ENCODE peak calls at places on chromosome 13, in four cellular contexts. One of them, this sample, is unnamed.

GRCh38 chr13:114154476-114154875 is 22.1 kb upstream of the RASA3 start:
- DNase-seq in GM23338: no peak
- DNase-seq in thoracic aorta: no peak
- DNase-seq in fibroblast of lung: no peak
- DNase-seq in this sample: no peak

GRCh38 chr13:50909605-50910482 is at the start of gene RNASEH2B:
- DNase-seq in thoracic aorta: peak
- DNase-seq in GM23338: peak
- DNase-seq in fibroblast of lung: peak
- DNase-seq in this sample: no peak

GRCh38 chr13:49976314-49977258 is 20.3 kb upstream of the TRIM13 start:
- DNase-seq in thoracic aorta: no peak
- DNase-seq in fibroblast of lung: peak
- DNase-seq in GM23338: peak
- DNase-seq in this sample: peak

GRCh38 chr13:97976551-97977375 is 23.3 kb downstream of the IPO5 start:
- DNase-seq in thoracic aorta: peak
- DNase-seq in GM23338: peak
- DNase-seq in fibroblast of lung: no peak
- DNase-seq in this sample: no peak

GRCh38 chr13:110653851-110654250 is 38.5 kb downstream of the NAXD start:
- DNase-seq in GM23338: no peak
- DNase-seq in fibroblast of lung: no peak
- DNase-seq in thoracic aorta: no peak
- DNase-seq in this sample: no peak

GRCh38 chr13:24226762-24227161 is 66.2 kb downstream of the SPATA13 start:
- DNase-seq in fibroblast of lung: no peak
- DNase-seq in thoracic aorta: no peak
- DNase-seq in GM23338: peak
- DNase-seq in this sample: no peak

GRCh38 chr13:83295684-83296083 is 586.6 kb downstream of the SLITRK1 start:
- DNase-seq in fibroblast of lung: peak
- DNase-seq in GM23338: no peak
- DNase-seq in thoracic aorta: no peak
- DNase-seq in this sample: no peak

GRCh38 chr13:87798536-87798935 is 127.4 kb downstream of the SLITRK5 start:
- DNase-seq in GM23338: no peak
- DNase-seq in thoracic aorta: no peak
- DNase-seq in fibroblast of lung: no peak
- DNase-seq in this sample: no peak

GRCh38 chr13:107091386-107091785 is 523.4 kb upstream of the ARGLU1 start:
- DNase-seq in fibroblast of lung: peak
- DNase-seq in thoracic aorta: no peak
- DNase-seq in GM23338: no peak
- DNase-seq in this sample: no peak

GRCh38 chr13:37383856-37384255 is 214.7 kb downstream of the POSTN start:
- DNase-seq in fibroblast of lung: no peak
- DNase-seq in GM23338: no peak
- DNase-seq in thoracic aorta: no peak
- DNase-seq in this sample: no peak

GRCh38 chr13:95924389-95924994 is 128.7 kb downstream of the UGGT2 start:
- DNase-seq in thoracic aorta: no peak
- DNase-seq in fibroblast of lung: peak
- DNase-seq in GM23338: peak
- DNase-seq in this sample: no peak

GRCh38 chr13:24124789-24125476 is 35.6 kb upstream of the SPATA13 start:
- DNase-seq in thoracic aorta: no peak
- DNase-seq in GM23338: peak
- DNase-seq in fibroblast of lung: no peak
- DNase-seq in this sample: no peak

GRCh38 chr13:52599853-52600603 is 42.2 kb upstream of the HNRNPA1L2 start:
- DNase-seq in fibroblast of lung: peak
- DNase-seq in GM23338: peak
- DNase-seq in thoracic aorta: no peak
- DNase-seq in this sample: no peak

GRCh38 chr13:41614671-41615519 is 157.5 kb downstream of the RGCC start:
- DNase-seq in GM23338: no peak
- DNase-seq in thoracic aorta: no peak
- DNase-seq in fibroblast of lung: peak
- DNase-seq in this sample: no peak

GRCh38 chr13:20566917-20567755 is at the start of gene IFT88:
- DNase-seq in fibroblast of lung: peak
- DNase-seq in thoracic aorta: peak
- DNase-seq in GM23338: peak
- DNase-seq in this sample: peak
- TF ChIP-seq CTCF in fibroblast of lung: no peak
- TF ChIP-seq CTCF in thoracic aorta: peak
- TF ChIP-seq CTCF in GM23338: no peak
- TF ChIP-seq CTCF in this sample: no peak

GRCh38 chr13:81639984-81640582 is 1299.2 kb upstream of the SPRY2 start:
- DNase-seq in GM23338: peak
- DNase-seq in thoracic aorta: no peak
- DNase-seq in fibroblast of lung: no peak
- DNase-seq in this sample: no peak
- TF ChIP-seq CTCF in GM23338: peak
- TF ChIP-seq CTCF in thoracic aorta: no peak
- TF ChIP-seq CTCF in fibroblast of lung: no peak
- TF ChIP-seq CTCF in this sample: no peak

GRCh38 chr13:112967666-112968379 is 1.2 kb upstream of the MCF2L start:
- DNase-seq in GM23338: no peak
- DNase-seq in thoracic aorta: no peak
- DNase-seq in fibroblast of lung: no peak
- DNase-seq in this sample: no peak

GRCh38 chr13:112968910-112969691 is at the start of gene MCF2L:
- DNase-seq in GM23338: peak
- DNase-seq in thoracic aorta: no peak
- DNase-seq in fibroblast of lung: peak
- DNase-seq in this sample: no peak

GRCh38 chr13:112969692-112970338 is 801 bp downstream of the MCF2L start:
- DNase-seq in fibroblast of lung: no peak
- DNase-seq in GM23338: no peak
- DNase-seq in thoracic aorta: no peak
- DNase-seq in this sample: no peak

GRCh38 chr13:112966776-112967175 is 2.2 kb upstream of the MCF2L start:
- DNase-seq in GM23338: no peak
- DNase-seq in fibroblast of lung: no peak
- DNase-seq in thoracic aorta: no peak
- DNase-seq in this sample: no peak

GRCh38 chr13:112968380-112968909 is 569 bp upstream of the MCF2L start:
- DNase-seq in fibroblast of lung: no peak
- DNase-seq in GM23338: peak
- DNase-seq in thoracic aorta: no peak
- DNase-seq in this sample: no peak
- TF ChIP-seq CTCF in fibroblast of lung: no peak
- TF ChIP-seq CTCF in GM23338: no peak
- TF ChIP-seq CTCF in thoracic aorta: no peak
- TF ChIP-seq CTCF in this sample: no peak

DNA sequence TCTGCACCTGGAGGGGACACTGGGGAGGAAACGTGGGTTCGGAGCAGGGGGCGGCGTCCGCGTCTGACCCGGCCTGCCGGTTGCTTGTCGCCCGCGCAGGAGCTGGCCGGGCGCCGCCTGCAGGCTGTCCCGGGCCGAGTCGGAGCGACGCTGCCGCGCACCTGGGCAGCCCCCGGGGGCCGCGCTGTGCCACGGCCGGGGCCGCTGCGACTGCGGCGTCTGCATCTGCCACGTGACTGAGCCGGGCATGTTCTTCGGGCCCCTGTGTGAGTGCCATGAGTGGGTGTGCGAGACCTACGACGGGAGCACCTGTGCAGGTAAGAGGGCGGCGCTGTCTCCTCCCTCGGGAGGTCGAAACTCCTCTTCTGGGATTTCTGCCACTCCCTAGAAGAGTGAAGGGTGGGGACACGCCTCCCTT is 1.3 kb downstream of the ITGBL1 start:
- DNase-seq in thoracic aorta: no peak
- DNase-seq in fibroblast of lung: no peak
- DNase-seq in GM23338: peak
- DNase-seq in this sample: no peak
- TF ChIP-seq CTCF in thoracic aorta: peak
- TF ChIP-seq CTCF in fibroblast of lung: peak
- TF ChIP-seq CTCF in GM23338: peak
- TF ChIP-seq CTCF in this sample: no peak

DNA sequence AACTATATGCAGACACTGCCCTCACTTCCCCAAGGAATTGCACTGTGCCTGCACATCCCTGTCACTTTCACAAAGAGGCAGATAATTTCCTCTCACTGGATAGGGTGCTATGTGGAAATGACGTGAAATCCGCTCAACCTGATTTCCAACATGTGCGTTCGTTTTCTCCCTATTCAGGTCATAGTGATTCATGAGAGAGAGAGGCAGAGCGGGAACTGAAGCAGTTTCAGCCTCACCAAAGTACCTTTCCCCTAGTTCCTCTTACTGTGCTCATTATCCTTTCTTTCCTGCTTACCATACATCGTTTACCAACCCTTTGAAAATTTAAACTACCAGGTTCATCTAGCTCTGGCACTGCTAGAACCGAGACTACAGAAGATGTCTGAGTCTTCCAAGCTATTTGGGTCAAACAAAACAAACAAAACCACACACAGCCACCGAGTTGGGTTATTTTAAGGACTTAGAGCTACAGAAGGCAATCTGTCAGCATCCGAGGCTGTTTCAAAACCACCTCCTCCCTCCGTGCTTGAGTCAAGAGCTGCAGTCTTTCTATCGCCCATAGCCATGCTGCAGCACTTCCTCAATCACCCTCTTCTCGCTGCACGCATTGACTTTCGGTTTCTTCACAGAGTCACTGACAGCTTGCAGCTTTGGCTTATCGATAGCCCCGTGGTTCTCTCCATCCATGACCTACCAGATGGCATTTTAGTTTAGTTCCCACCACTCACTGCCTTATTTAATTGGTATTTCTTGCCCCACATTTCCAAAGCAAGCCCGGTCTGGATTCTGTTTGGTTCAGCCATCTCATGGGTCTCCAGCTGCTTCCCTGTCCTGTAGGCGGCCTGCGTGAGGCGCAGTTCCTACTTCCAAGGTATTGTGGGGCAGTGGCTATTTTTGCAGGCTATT is 1395.8 kb downstream of the EFNB2 start:
- DNase-seq in fibroblast of lung: peak
- DNase-seq in GM23338: peak
- DNase-seq in thoracic aorta: no peak
- DNase-seq in this sample: no peak
- TF ChIP-seq CTCF in fibroblast of lung: peak
- TF ChIP-seq CTCF in GM23338: peak
- TF ChIP-seq CTCF in thoracic aorta: peak
- TF ChIP-seq CTCF in this sample: no peak

GRCh38 chr13:46553886-46554855 is 1.2 kb downstream of the LRCH1 start:
- DNase-seq in fibroblast of lung: peak
- DNase-seq in GM23338: peak
- DNase-seq in thoracic aorta: peak
- DNase-seq in this sample: peak
- TF ChIP-seq CTCF in fibroblast of lung: peak
- TF ChIP-seq CTCF in GM23338: no peak
- TF ChIP-seq CTCF in thoracic aorta: peak
- TF ChIP-seq CTCF in this sample: no peak

DNA sequence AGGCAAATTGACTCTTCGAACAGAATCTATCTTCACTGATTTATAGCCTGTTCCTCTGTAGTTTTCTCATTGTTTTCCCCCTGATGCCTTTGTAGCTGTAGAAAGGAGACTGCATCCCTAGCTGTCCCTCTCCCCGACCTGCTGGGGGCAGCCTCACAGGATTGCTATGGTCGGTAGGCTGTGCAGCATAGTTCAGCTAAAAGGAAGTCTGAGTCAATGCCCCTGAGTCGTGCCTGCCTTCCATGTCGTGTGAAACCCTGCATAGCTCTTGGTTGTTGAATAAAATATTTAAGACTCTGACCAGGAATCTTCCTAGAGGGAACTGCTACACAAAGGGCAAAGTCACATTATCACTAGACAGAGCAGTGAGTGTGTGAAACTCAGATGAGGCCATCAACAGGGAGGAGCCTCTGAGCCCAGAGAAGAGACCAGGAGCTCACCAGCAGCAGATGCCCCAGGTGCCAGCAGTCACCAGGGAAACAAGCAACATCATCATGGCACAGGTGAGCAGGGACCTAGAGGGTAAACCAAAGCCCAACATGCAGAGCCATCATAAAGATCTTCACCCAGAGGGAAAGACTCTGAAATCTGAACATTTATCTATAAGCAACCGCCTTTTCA is 108.4 kb upstream of the NBEA start:
- DNase-seq in GM23338: peak
- DNase-seq in fibroblast of lung: no peak
- DNase-seq in thoracic aorta: no peak
- DNase-seq in this sample: no peak
- TF ChIP-seq CTCF in GM23338: peak
- TF ChIP-seq CTCF in fibroblast of lung: no peak
- TF ChIP-seq CTCF in thoracic aorta: no peak
- TF ChIP-seq CTCF in this sample: no peak

GRCh38 chr13:96963786-96964475 is 30.3 kb downstream of the OXGR1 start:
- DNase-seq in thoracic aorta: no peak
- DNase-seq in fibroblast of lung: no peak
- DNase-seq in GM23338: no peak
- DNase-seq in this sample: no peak
- TF ChIP-seq CTCF in thoracic aorta: no peak
- TF ChIP-seq CTCF in fibroblast of lung: no peak
- TF ChIP-seq CTCF in GM23338: peak
- TF ChIP-seq CTCF in this sample: no peak

DNA sequence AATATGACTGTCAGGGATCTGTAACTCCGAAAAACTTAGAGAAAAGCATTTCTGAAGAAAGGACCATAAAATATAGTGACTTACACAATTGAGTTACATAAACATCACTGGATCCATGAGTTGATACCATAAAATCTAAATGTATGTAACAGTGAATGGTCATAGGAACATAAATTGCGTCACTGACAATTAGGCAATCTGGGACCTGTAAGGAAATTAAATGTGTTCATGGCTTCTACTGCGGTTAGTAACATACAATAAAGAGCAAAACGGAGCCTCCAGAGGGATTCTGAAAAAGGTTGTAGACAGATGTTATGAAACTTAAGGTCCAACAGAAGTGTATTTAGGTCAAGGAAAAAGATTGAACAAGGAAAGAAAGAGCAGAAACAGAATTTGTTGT is 27.1 kb downstream of the POU4F1 start:
- DNase-seq in thoracic aorta: no peak
- DNase-seq in GM23338: no peak
- DNase-seq in fibroblast of lung: no peak
- DNase-seq in this sample: no peak
- TF ChIP-seq CTCF in thoracic aorta: no peak
- TF ChIP-seq CTCF in GM23338: no peak
- TF ChIP-seq CTCF in fibroblast of lung: no peak
- TF ChIP-seq CTCF in this sample: no peak

GRCh38 chr13:79901336-79901735 is 420.4 kb downstream of the NDFIP2 start:
- DNase-seq in fibroblast of lung: peak
- DNase-seq in thoracic aorta: no peak
- DNase-seq in GM23338: peak
- DNase-seq in this sample: no peak
- TF ChIP-seq CTCF in fibroblast of lung: no peak
- TF ChIP-seq CTCF in thoracic aorta: no peak
- TF ChIP-seq CTCF in GM23338: peak
- TF ChIP-seq CTCF in this sample: no peak